ENCODE peak calls at places on chromosomes 7 and 10, in six cellular contexts. F is Calu3, D is GM10248, X is NCI-H1417, T is cardiac fibroblast, V is activated T-cell treated with anti-CD3 and anti-CD28 coated beads for 4 hours. M is an unnamed sample.

GRCh38 chr7:66735154-66735553 is 5.4 kb upstream of the RABGEF1 start:
- DNase-seq in F (no peak), D (no peak), X (no peak), T (no peak), V (no peak), M (no peak)

GRCh38 chr7:85041599-85042216 is 145.1 kb downstream of the SEMA3D start:
- DNase-seq in F (peak), D (peak), X (peak), T (peak), V (no peak), M (peak)

GRCh38 chr10:14880201-14880600 is 1.5 kb downstream of the SUV39H2 start:
- DNase-seq in F (no peak), D (no peak), X (no peak), T (peak), V (no peak), M (no peak)

GRCh38 chr7:47456210-47456955 is 125.5 kb downstream of the TNS3 start:
- DNase-seq in F (no peak), D (no peak), X (no peak), T (no peak), V (no peak), M (no peak)

GRCh38 chr10:44995914-44996633 is 4.6 kb upstream of the ZNF22 start:
- DNase-seq in F (no peak), D (no peak), X (no peak), T (peak), V (no peak), M (peak)

GRCh38 chr10:49632406-49633317 is 18.8 kb downstream of the CHAT start:
- DNase-seq in F (no peak), D (no peak), X (no peak), T (peak), V (no peak), M (no peak)

GRCh38 chr7:84149573-84149972 is 45.0 kb downstream of the SEMA3A start:
- DNase-seq in F (no peak), D (no peak), X (no peak), T (no peak), V (no peak), M (no peak)

GRCh38 chr10:21368022-21368582 is 157.4 kb downstream of the SKIDA1 start:
- DNase-seq in F (no peak), D (peak), X (no peak), T (no peak), V (no peak), M (no peak)

GRCh38 chr7:17506090-17506489 is 207.6 kb downstream of the AHR start:
- DNase-seq in F (peak), D (peak), X (peak), T (peak), V (no peak), M (no peak)

GRCh38 chr7:147197006-147197405 is 1080.4 kb downstream of the CNTNAP2 start:
- DNase-seq in F (no peak), D (no peak), X (no peak), T (no peak), V (no peak), M (no peak)

GRCh38 chr10:3828404-3829192 is 43.6 kb upstream of the KLF6 start:
- DNase-seq in F (no peak), D (peak), X (no peak), T (peak), V (no peak), M (peak)

GRCh38 chr7:55273186-55273980 is 91.8 kb upstream of the LANCL2 start:
- DNase-seq in F (no peak), D (peak), X (no peak), T (no peak), V (no peak), M (no peak)

GRCh38 chr10:98265403-98266378 is 2.3 kb downstream of the LOXL4 start:
- DNase-seq in F (no peak), D (no peak), X (no peak), T (no peak), V (no peak), M (no peak)

GRCh38 chr10:35884657-35885071 is 242.6 kb upstream of the FZD8 start:
- DNase-seq in F (no peak), D (no peak), X (peak), T (no peak), V (no peak), M (no peak)

GRCh38 chr10:86614853-86615252 is 39.5 kb upstream of the OPN4 start:
- DNase-seq in F (no peak), D (no peak), X (no peak), T (no peak), V (no peak), M (no peak)

GRCh38 chr10:131178956-131179355 is 132.6 kb downstream of the TCERG1L start:
- DNase-seq in F (no peak), D (no peak), X (peak), T (no peak), V (no peak), M (no peak)

GRCh38 chr10:118775478-118775877 is 20.7 kb upstream of the CACUL1 start:
- DNase-seq in F (no peak), D (no peak), X (no peak), T (peak), V (no peak), M (no peak)

GRCh38 chr7:20241491-20242261 is 24.5 kb upstream of the MACC1 start:
- DNase-seq in F (peak), D (no peak), X (peak), T (peak), V (no peak), M (no peak)

M was measured in globus pallidus.